ENCODE peak calls at places on chromosomes 1 and 21, in ten cellular contexts. O is ovary; F is fibroblast of lung; K is mammary epithelial cell; R is lower lobe of right lung; U is CD4-positive, alpha-beta memory T cell; Q is CD4-positive, alpha-beta T cell; B is cardiac muscle cell; G is lung; X is right lobe of liver. N is an unnamed sample. For H3K9me3, the result is how much of the 10 kb centered on the place peaks cover.

GRCh38 chr21:35376406-35377135 is 327.5 kb upstream of the RUNX1 start:
- DNase-seq in O (no peak), F (no peak), K (no peak), R (no peak), U (no peak), Q (no peak), B (no peak), G (no peak), X (no peak), N (no peak)

GRCh38 chr1:217921126-217921900 is 290.2 kb downstream of the SPATA17 start:
- DNase-seq in O (no peak), F (peak), K (peak), R (no peak), U (no peak), Q (no peak), B (no peak), G (no peak), X (no peak), N (no peak)

GRCh38 chr1:172980456-172980855 is 70.3 kb downstream of the TNFSF18 start:
- DNase-seq in O (no peak), F (peak), K (no peak), R (no peak), U (no peak), Q (no peak), B (no peak), G (no peak), X (no peak), N (no peak)

GRCh38 chr1:65175171-65176070 is 27.4 kb downstream of the AK4 start:
- DNase-seq in O (no peak), F (peak), K (no peak), R (no peak), U (no peak), Q (no peak), B (peak), G (no peak), X (no peak), N (no peak)

GRCh38 chr1:42035205-42035829 is 116.6 kb upstream of the HIVEP3 start:
- DNase-seq in O (peak), F (peak), K (peak), R (peak), U (peak), Q (peak), B (peak), G (peak), X (peak), N (no peak)

GRCh38 chr1:240337795-240338194 is 246.1 kb downstream of the FMN2 start:
- DNase-seq in O (no peak), F (peak), K (no peak), R (no peak), U (no peak), Q (no peak), B (peak), G (no peak), X (no peak), N (no peak)

GRCh38 chr1:186722711-186723309 is 42.6 kb upstream of the PTGS2 start:
- DNase-seq in O (no peak), F (peak), K (peak), R (no peak), U (peak), Q (no peak), B (peak), G (no peak), X (no peak), N (no peak)

GRCh38 chr1:162301696-162302095 is 75.0 kb downstream of the SPATA46 start:
- DNase-seq in O (no peak), F (no peak), K (no peak), R (no peak), U (no peak), Q (no peak), B (no peak), G (no peak), X (no peak), N (no peak)

GRCh38 chr1:111911036-111911435 is 78.4 kb downstream of the KCND3 start:
- DNase-seq in O (no peak), F (no peak), K (no peak), R (no peak), U (no peak), Q (no peak), B (no peak), G (no peak), X (no peak), N (no peak)

DNA sequence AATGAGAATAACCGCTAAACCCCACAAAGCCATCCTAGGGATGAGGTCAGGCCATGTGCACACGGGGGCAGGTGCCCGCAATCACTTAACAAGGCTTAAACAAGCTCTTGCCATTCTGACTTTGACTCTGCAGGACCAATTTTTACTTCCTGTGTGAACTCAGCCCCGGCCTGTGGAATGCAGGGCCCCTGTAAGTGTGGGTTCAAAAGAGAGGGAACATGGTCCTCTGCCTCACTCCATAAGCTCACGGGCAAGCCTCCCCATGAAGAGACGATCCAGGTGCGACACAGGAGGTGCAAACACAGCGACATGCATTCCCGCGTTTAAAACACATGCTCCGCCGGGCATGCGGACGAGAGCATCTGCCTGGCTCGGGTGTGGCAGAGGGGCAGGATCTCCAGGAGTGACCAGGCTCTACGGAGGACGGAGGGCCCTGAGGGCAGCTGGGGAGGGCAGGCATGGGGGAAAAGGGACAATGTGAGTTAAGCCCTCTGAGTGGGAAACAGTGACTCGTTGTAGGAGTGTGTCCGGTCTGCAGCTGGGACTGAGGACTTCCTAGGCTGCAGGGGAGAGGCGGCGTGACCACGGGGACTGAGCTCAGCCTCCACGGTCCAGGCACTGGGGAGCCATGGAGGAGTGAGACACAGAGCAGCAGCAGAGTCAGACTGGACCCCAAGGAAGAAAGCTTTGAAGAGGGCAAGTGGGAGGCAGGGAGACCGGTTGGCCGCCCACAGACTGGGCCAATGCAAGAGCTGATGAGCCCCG is 40.6 kb upstream of the AJAP1 start:
- DNase-seq in O (no peak), F (no peak), K (no peak), R (no peak), U (no peak), Q (no peak), B (no peak), G (no peak), X (no peak), N (no peak)
- H3K9me3 ChIP-seq in O (under half), F (under half), K (under half), R (under half), U (under half), Q (under half), B (under half), G (under half), X (under half), N (under half)

GRCh38 chr1:83839566-83840173 is 159.3 kb downstream of the TTLL7 start:
- DNase-seq in O (no peak), F (peak), K (peak), R (no peak), U (no peak), Q (no peak), B (no peak), G (no peak), X (no peak), N (no peak)

GRCh38 chr1:83836543-83836942 is 162.4 kb downstream of the TTLL7 start:
- DNase-seq in O (no peak), F (no peak), K (no peak), R (no peak), U (no peak), Q (no peak), B (no peak), G (no peak), X (no peak), N (no peak)

GRCh38 chr1:83834621-83835264 is 164.2 kb downstream of the TTLL7 start:
- DNase-seq in O (no peak), F (no peak), K (no peak), R (no peak), U (no peak), Q (no peak), B (no peak), G (no peak), X (no peak), N (no peak)

GRCh38 chr1:83844546-83844945 is 154.4 kb downstream of the TTLL7 start:
- DNase-seq in O (no peak), F (no peak), K (no peak), R (no peak), U (no peak), Q (no peak), B (no peak), G (no peak), X (no peak), N (no peak)

GRCh38 chr1:83838573-83838972 is 160.4 kb downstream of the TTLL7 start:
- DNase-seq in O (no peak), F (no peak), K (no peak), R (no peak), U (no peak), Q (no peak), B (no peak), G (no peak), X (no peak), N (no peak)
- H3K9me3 ChIP-seq in O (under half), F (under half), K (under half), R (under half), U (under half), Q (under half), B (under half), G (under half), X (under half), N (under half)

DNA sequence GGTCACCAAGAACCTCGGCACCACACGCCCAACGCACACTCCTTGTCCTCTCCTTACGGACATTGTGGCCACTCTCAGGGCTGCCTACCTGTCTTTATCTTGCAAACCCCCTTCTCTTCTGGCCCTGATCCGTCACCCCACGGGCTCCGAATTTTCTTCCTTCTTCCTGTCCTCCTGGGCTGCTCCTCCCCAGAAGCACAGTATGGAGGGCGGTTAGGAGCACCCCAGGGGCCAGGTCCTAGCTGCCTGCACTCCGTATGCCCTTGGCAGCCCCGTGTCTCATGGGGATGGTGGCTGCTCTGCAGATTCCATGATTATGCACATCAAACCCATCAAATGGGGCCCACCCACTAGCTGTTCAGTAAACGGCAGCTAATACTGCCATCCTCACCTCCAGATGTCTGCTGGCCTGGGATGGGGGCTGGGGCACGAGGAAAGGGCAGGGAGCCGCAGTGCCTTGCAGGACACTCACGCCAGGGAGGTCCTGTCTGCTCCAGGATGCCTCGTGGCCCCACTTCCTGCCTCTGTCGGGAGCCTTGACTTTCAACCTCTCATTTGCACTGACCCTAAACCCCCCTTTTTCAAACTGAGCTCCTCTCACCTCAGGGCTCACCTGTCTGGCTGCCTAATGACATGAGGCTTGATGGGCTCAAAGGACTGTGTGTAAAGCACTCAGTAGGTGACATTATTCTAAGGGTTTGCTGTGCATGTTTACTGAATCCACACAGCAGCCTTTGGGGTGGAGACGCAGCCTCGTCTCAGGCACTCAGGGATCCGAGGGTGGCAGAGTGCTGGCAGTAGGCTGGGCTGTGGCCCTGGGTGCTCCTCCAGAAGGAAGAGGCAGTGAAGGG is 4.4 kb downstream of the TTC34 start:
- DNase-seq in O (no peak), F (no peak), K (no peak), R (peak), U (no peak), Q (no peak), B (no peak), G (no peak), X (peak), N (peak)
- H3K9me3 ChIP-seq in O (under half), F (under half), K (under half), R (under half), U (under half), Q (under half), B (under half), G (under half), X (under half), N (under half)

GRCh38 chr1:73327998-73328397 is 870.0 kb downstream of the LRRIQ3 start:
- DNase-seq in O (no peak), F (no peak), K (no peak), R (no peak), U (no peak), Q (no peak), B (no peak), G (no peak), X (no peak), N (no peak)
- H3K9me3 ChIP-seq in O (under half), F (under half), K (under half), R (under half), U (under half), Q (under half), B (under half), G (under half), X (under half), N (under half)